ENCODE peak calls at places on chromosomes 4 and X, in five cellular contexts. One of them, this sample, is unnamed.

GRCh38 chrX:149851864-149852263 is 29.1 kb upstream of the MAGEA8 start:
- DNase-seq in K562: no peak
- DNase-seq in GM12892: no peak
- DNase-seq in GM12878: no peak
- DNase-seq in H1: no peak
- DNase-seq in this sample: no peak

GRCh38 chr4:40992472-40993298 is 221.7 kb downstream of the APBB2 start:
- DNase-seq in K562: no peak
- DNase-seq in GM12892: peak
- DNase-seq in GM12878: peak
- DNase-seq in H1: no peak
- DNase-seq in this sample: no peak

GRCh38 chrX:12403474-12404082 is 265.3 kb downstream of the FRMPD4 start:
- DNase-seq in K562: no peak
- DNase-seq in GM12892: no peak
- DNase-seq in GM12878: no peak
- DNase-seq in H1: no peak
- DNase-seq in this sample: no peak

GRCh38 chr4:183398298-183399129 is 45.9 kb upstream of the CDKN2AIP start:
- DNase-seq in K562: peak
- DNase-seq in GM12892: peak
- DNase-seq in GM12878: no peak
- DNase-seq in H1: peak
- DNase-seq in this sample: peak

GRCh38 chr4:147335183-147335582 is 145.7 kb upstream of the EDNRA start:
- DNase-seq in K562: no peak
- DNase-seq in GM12892: no peak
- DNase-seq in GM12878: no peak
- DNase-seq in H1: no peak
- DNase-seq in this sample: no peak

GRCh38 chrX:66022742-66023725 is 16.8 kb downstream of the VSIG4 start:
- DNase-seq in K562: peak
- DNase-seq in GM12892: no peak
- DNase-seq in GM12878: no peak
- DNase-seq in H1: no peak
- DNase-seq in this sample: no peak

GRCh38 chr4:184386271-184386781 is 88.0 kb downstream of the IRF2 start:
- DNase-seq in K562: peak
- DNase-seq in GM12892: no peak
- DNase-seq in GM12878: no peak
- DNase-seq in H1: peak
- DNase-seq in this sample: no peak

GRCh38 chrX:1618689-1619088 is 3.8 kb downstream of the ASMT start:
- DNase-seq in K562: no peak
- DNase-seq in GM12892: no peak
- DNase-seq in GM12878: no peak
- DNase-seq in H1: no peak
- DNase-seq in this sample: no peak

GRCh38 chr4:143558823-143559756 is 45.6 kb downstream of the SMARCA5 start:
- DNase-seq in K562: no peak
- DNase-seq in GM12892: peak
- DNase-seq in GM12878: peak
- DNase-seq in H1: peak
- DNase-seq in this sample: peak

GRCh38 chr4:94714761-94715160 is 43.0 kb upstream of the BMPR1B start:
- DNase-seq in K562: no peak
- DNase-seq in GM12892: no peak
- DNase-seq in GM12878: no peak
- DNase-seq in H1: no peak
- DNase-seq in this sample: no peak

GRCh38 chrX:139932901-139933796 is at the start of gene ATP11C:
- DNase-seq in K562: peak
- DNase-seq in GM12892: peak
- DNase-seq in GM12878: peak
- DNase-seq in H1: peak
- DNase-seq in this sample: peak

GRCh38 chrX:139936259-139936658 is 3.4 kb upstream of the ATP11C start:
- DNase-seq in K562: no peak
- DNase-seq in GM12892: no peak
- DNase-seq in GM12878: no peak
- DNase-seq in H1: no peak
- DNase-seq in this sample: no peak

GRCh38 chrX:139931646-139932076 is 1.2 kb downstream of the ATP11C start:
- DNase-seq in K562: peak
- DNase-seq in GM12892: peak
- DNase-seq in GM12878: no peak
- DNase-seq in H1: no peak
- DNase-seq in this sample: no peak

GRCh38 chrX:139932077-139932900 is 564 bp downstream of the ATP11C start:
- DNase-seq in K562: peak
- DNase-seq in GM12892: peak
- DNase-seq in GM12878: no peak
- DNase-seq in H1: no peak
- DNase-seq in this sample: no peak

GRCh38 chrX:139933904-139934303 is 1.1 kb upstream of the ATP11C start:
- DNase-seq in K562: no peak
- DNase-seq in GM12892: no peak
- DNase-seq in GM12878: no peak
- DNase-seq in H1: no peak
- DNase-seq in this sample: no peak
- TF ChIP-seq POLR2A in K562: no peak
- TF ChIP-seq POLR2A in GM12892: no peak
- TF ChIP-seq POLR2A in GM12878: no peak
- TF ChIP-seq POLR2A in H1: no peak
- TF ChIP-seq POLR2A in this sample: no peak

GRCh38 chr4:52823478-52824092 is 38.5 kb upstream of the RASL11B start:
- DNase-seq in K562: no peak
- DNase-seq in GM12892: no peak
- DNase-seq in GM12878: no peak
- DNase-seq in H1: no peak
- DNase-seq in this sample: no peak

GRCh38 chr4:52824603-52825310 is 37.4 kb upstream of the RASL11B start:
- DNase-seq in K562: no peak
- DNase-seq in GM12892: no peak
- DNase-seq in GM12878: no peak
- DNase-seq in H1: no peak
- DNase-seq in this sample: no peak

GRCh38 chr4:52825311-52826090 is 36.6 kb upstream of the RASL11B start:
- DNase-seq in K562: no peak
- DNase-seq in GM12892: no peak
- DNase-seq in GM12878: no peak
- DNase-seq in H1: no peak
- DNase-seq in this sample: no peak

GRCh38 chr4:52824270-52824602 is 37.9 kb upstream of the RASL11B start:
- DNase-seq in K562: no peak
- DNase-seq in GM12892: no peak
- DNase-seq in GM12878: no peak
- DNase-seq in H1: no peak
- DNase-seq in this sample: no peak

DNA sequence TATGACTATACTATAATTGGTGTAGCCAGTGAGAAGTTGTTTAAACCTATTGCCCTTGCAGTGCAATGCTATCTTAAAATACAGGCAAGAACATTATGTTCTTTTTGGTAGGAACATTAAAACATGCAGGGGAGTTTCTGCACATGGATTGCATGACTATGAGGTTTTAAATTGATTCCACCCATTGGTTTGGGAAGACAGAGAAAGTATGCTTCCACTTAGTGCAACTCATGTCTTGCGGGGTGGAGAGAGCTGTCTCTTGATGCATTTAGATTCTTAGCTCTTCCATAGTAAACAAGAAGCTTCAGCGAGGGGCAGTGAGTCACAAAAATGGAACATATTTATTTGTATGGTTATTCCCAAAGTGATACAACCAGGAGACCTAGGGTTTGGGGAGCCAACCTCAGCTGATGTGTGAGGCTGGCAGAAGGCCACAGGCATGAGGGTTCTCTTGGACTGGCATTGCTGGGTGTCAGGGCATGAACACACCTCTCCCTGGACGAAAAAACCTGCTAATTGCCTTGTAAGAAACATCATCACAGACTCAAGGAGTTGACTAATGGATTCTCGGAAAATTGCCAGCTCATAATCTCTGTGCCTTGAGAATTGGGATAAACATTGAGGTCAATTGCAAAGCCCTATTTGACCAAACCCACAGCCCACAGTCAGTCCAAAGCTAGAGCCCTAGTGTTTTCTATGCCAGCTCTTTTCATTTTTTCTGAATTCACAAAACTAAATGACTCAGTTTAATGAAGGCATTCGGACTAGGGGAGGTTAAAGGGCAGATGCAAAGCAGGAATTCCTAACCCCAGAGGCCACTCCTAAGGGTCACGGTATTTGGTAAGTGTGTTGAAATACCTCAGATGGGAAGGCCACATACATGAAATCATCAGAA is 39.3 kb upstream of the RASL11B start:
- DNase-seq in K562: no peak
- DNase-seq in GM12892: no peak
- DNase-seq in GM12878: no peak
- DNase-seq in H1: no peak
- DNase-seq in this sample: no peak
- TF ChIP-seq TAF1 in K562: no peak
- TF ChIP-seq TAF1 in GM12892: no peak
- TF ChIP-seq TAF1 in GM12878: no peak
- TF ChIP-seq TAF1 in H1: no peak
- TF ChIP-seq TAF1 in this sample: no peak

GRCh38 chr4:6782846-6783110 is 251 bp downstream of the KIAA0232 start:
- DNase-seq in K562: no peak
- DNase-seq in GM12892: no peak
- DNase-seq in GM12878: no peak
- DNase-seq in H1: no peak
- DNase-seq in this sample: no peak

GRCh38 chr4:6782147-6782845 is at the start of gene KIAA0232:
- DNase-seq in K562: peak
- DNase-seq in GM12892: peak
- DNase-seq in GM12878: peak
- DNase-seq in H1: peak
- DNase-seq in this sample: peak

GRCh38 chr4:6781561-6781960 is 966 bp upstream of the KIAA0232 start:
- DNase-seq in K562: no peak
- DNase-seq in GM12892: no peak
- DNase-seq in GM12878: no peak
- DNase-seq in H1: no peak
- DNase-seq in this sample: no peak

GRCh38 chr4:6785572-6785925 is 3.0 kb downstream of the KIAA0232 start:
- DNase-seq in K562: no peak
- DNase-seq in GM12892: no peak
- DNase-seq in GM12878: no peak
- DNase-seq in H1: no peak
- DNase-seq in this sample: no peak

GRCh38 chr4:6783111-6783981 is 819 bp downstream of the KIAA0232 start:
- DNase-seq in K562: peak
- DNase-seq in GM12892: peak
- DNase-seq in GM12878: peak
- DNase-seq in H1: peak
- DNase-seq in this sample: peak
- TF ChIP-seq POLR2A in K562: peak
- TF ChIP-seq POLR2A in GM12892: peak
- TF ChIP-seq POLR2A in GM12878: peak
- TF ChIP-seq POLR2A in H1: no peak
- TF ChIP-seq POLR2A in this sample: no peak

DNA sequence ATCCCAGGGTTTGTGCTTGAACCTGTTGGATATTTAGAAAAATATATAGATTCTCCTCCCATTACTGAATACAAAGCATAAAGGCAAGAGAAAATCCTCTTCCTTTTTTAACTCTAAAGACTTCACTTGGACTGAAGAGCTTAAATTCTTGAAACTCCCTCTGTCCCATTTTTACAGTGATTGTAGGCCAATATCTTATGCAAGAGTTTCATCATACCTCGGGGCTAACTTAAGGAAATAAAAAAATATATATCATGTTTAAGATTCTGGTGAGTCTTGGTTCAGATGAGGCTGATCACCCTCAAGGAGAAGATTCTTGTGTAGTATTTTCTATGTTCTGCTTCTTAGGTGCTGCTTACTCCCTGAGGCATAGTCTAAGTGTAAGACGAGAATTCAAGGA is 1449.6 kb downstream of the C4orf33 start:
- DNase-seq in K562: no peak
- DNase-seq in GM12892: no peak
- DNase-seq in GM12878: no peak
- DNase-seq in H1: no peak
- DNase-seq in this sample: no peak
- TF ChIP-seq TAF1 in K562: no peak
- TF ChIP-seq TAF1 in GM12892: no peak
- TF ChIP-seq TAF1 in GM12878: no peak
- TF ChIP-seq TAF1 in H1: no peak
- TF ChIP-seq TAF1 in this sample: no peak

DNA sequence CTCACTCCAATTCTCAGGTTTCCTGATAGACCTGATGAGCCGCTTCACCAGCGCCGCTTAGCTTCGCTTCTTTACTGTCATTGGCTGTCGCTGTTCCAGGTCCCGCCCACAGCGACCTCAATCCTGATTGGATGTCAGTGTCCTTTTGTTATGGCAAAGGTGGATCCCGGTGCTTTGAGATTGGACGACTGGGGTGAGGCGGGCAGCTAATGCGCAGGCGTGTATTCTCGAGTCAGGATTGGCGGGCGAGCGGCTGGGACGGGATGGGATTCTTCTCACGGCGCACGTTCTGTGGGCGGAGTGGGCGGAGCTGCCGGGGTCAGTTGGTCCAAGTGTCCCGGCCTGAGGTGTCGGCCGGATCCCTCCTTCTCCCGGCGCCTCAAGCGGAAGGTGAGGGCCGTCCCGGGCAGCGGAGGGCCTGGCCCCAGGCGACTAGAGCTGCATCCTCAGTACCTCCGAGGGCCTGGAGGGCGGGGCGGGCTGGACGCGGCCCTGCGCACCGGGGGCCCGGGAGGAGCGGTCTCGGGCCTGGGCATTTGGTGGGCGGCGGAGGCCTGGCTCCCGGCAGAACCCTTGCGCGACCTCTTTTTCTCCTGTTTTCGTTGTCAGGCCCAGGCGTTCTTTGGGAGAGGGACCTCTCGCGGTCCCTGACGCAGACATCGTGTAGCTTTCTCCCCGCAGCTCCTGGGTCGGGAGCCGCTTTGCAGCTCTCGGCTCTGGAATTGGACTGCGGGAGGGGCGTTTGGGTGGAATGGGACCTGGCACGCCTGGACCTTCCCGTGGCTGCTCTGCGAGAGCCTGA is at the start of gene SCOC:
- DNase-seq in K562: peak
- DNase-seq in GM12892: peak
- DNase-seq in GM12878: peak
- DNase-seq in H1: peak
- DNase-seq in this sample: peak
- TF ChIP-seq POLR2A in K562: peak
- TF ChIP-seq POLR2A in GM12892: peak
- TF ChIP-seq POLR2A in GM12878: peak
- TF ChIP-seq POLR2A in H1: no peak
- TF ChIP-seq POLR2A in this sample: peak

GRCh38 chrX:109440475-109440874 is 41.4 kb downstream of the GUCY2F start:
- DNase-seq in K562: no peak
- DNase-seq in GM12892: no peak
- DNase-seq in GM12878: no peak
- DNase-seq in H1: no peak
- DNase-seq in this sample: no peak
- TF ChIP-seq TAF1 in K562: no peak
- TF ChIP-seq TAF1 in GM12892: no peak
- TF ChIP-seq TAF1 in GM12878: no peak
- TF ChIP-seq TAF1 in H1: no peak
- TF ChIP-seq TAF1 in this sample: no peak